ENCODE peak calls at places on chromosome 11, in four cellular contexts. D, Z, B and E are unnamed samples.

GRCh38 chr11:111840143-111840542 is 31.2 kb downstream of the ALG9 start:
- DNase-seq in Z (no peak), B (peak), D (no peak), E (no peak)

GRCh38 chr11:75966546-75967287 is 151.7 kb downstream of the UVRAG start:
- DNase-seq in B (peak), D (peak), Z (peak), E (peak)

GRCh38 chr11:60912851-60913550 is 957 bp upstream of the TMEM109 start:
- DNase-seq in B (no peak), Z (no peak), D (no peak), E (no peak)

GRCh38 chr11:9574806-9575530 is 1.5 kb downstream of the WEE1 start:
- DNase-seq in Z (peak), B (peak), D (peak), E (peak)

GRCh38 chr11:11010624-11011127 is 152.8 kb upstream of the ZBED5 start:
- DNase-seq in Z (no peak), B (peak), D (peak), E (peak)

GRCh38 chr11:3155691-3156258 is 9.3 kb downstream of the OSBPL5 start:
- DNase-seq in Z (no peak), B (peak), D (no peak), E (no peak)

GRCh38 chr11:19220903-19221682 is 19.3 kb upstream of the CSRP3 start:
- DNase-seq in Z (no peak), D (no peak), B (no peak), E (no peak)

GRCh38 chr11:62497132-62497915 is 49.3 kb downstream of the AHNAK start:
- DNase-seq in B (peak), Z (no peak), D (peak), E (peak)

GRCh38 chr11:114478768-114479167 is 39.5 kb downstream of the REXO2 start:
- DNase-seq in B (peak), D (peak), Z (peak), E (no peak)

GRCh38 chr11:267491-267994 is 10.7 kb upstream of the NLRP6 start:
- DNase-seq in Z (no peak), D (no peak), B (no peak), E (no peak)

GRCh38 chr11:58574851-58575250 is 805 bp downstream of the LPXN start:
- DNase-seq in Z (no peak), B (peak), D (no peak), E (peak)

GRCh38 chr11:13215157-13215556 is 62.4 kb upstream of the BMAL1 start:
- DNase-seq in Z (peak), D (peak), B (peak), E (peak)

GRCh38 chr11:1481483-1481825 is 5.1 kb downstream of the MOB2 start:
- DNase-seq in Z (no peak), D (no peak), B (peak), E (no peak)

GRCh38 chr11:32752001-32752400 is 42.5 kb downstream of the CCDC73 start:
- DNase-seq in B (no peak), Z (no peak), D (no peak), E (no peak)

GRCh38 chr11:86041975-86042378 is 26.9 kb downstream of the PICALM start:
- DNase-seq in B (peak), Z (peak), D (peak), E (peak)

GRCh38 chr11:14454861-14455632 is 44.6 kb downstream of the COPB1 start:
- DNase-seq in D (peak), B (peak), Z (no peak), E (peak)

GRCh38 chr11:40293655-40294342 is 1165.7 kb downstream of the LRRC4C start:
- DNase-seq in B (peak), Z (peak), D (peak), E (peak)

GRCh38 chr11:129817282-129818051 is 1.8 kb downstream of the TMEM45B start:
- DNase-seq in D (no peak), B (no peak), Z (no peak), E (no peak)

GRCh38 chr11:31687256-31687655 is 123.9 kb downstream of the PAX6 start:
- DNase-seq in Z (no peak), D (no peak), B (no peak), E (no peak)

GRCh38 chr11:62708423-62709261 is 1.2 kb downstream of the GNG3 start:
- DNase-seq in Z (no peak), D (no peak), B (no peak), E (no peak)

GRCh38 chr11:67468056-67468455 is 995 bp downstream of the TMEM134 start:
- DNase-seq in Z (no peak), D (peak), B (no peak), E (no peak)

GRCh38 chr11:13073119-13073981 is 64.2 kb downstream of the RASSF10 start:
- DNase-seq in D (peak), B (peak), Z (peak), E (peak)

GRCh38 chr11:45816614-45817013 is 11.7 kb downstream of the SLC35C1 start:
- DNase-seq in B (no peak), D (no peak), Z (no peak), E (no peak)

GRCh38 chr11:7281083-7281482 is 29.4 kb downstream of the SYT9 start:
- DNase-seq in Z (no peak), B (no peak), D (peak), E (no peak)